ENCODE peak calls at places on chromosomes 16 and 17, in five cellular contexts. O, K, L, C and P are unnamed samples.

GRCh38 chr17:73196500-73196899 is 3.6 kb downstream of the COG1 start:
- DNase-seq in O (peak), K (no peak), L (no peak), C (peak), P (peak)

GRCh38 chr16:74596586-74596985 is 10.3 kb downstream of the GLG1 start:
- DNase-seq in O (no peak), K (no peak), L (no peak), C (no peak), P (no peak)

GRCh38 chr17:3040882-3041281 is 22.5 kb downstream of the OR1D5 start:
- DNase-seq in O (no peak), K (no peak), L (no peak), C (no peak), P (no peak)

GRCh38 chr17:77873518-77874302 is 84.8 kb upstream of the TNRC6C start:
- DNase-seq in O (no peak), K (no peak), L (no peak), C (no peak), P (no peak)

GRCh38 chr16:12899529-12900168 is 1.7 kb upstream of the SHISA9 start:
- DNase-seq in O (no peak), K (no peak), L (no peak), C (no peak), P (no peak)

GRCh38 chr17:74119960-74120359 is 83.5 kb upstream of the RPL38 start:
- DNase-seq in O (no peak), K (no peak), L (no peak), C (no peak), P (no peak)

GRCh38 chr17:58278661-58279015 is 2.1 kb downstream of the MPO start:
- DNase-seq in O (no peak), K (no peak), L (no peak), C (peak), P (no peak)

GRCh38 chr17:56594528-56595418 is 1.3 kb downstream of the NOG start:
- DNase-seq in O (no peak), K (no peak), L (no peak), C (peak), P (peak)

GRCh38 chr17:40091691-40092397 is 8.5 kb downstream of the NR1D1 start:
- DNase-seq in O (no peak), K (no peak), L (no peak), C (no peak), P (no peak)

GRCh38 chr17:17448723-17449122 is 28.1 kb upstream of the MED9 start:
- DNase-seq in O (no peak), K (no peak), L (no peak), C (no peak), P (no peak)

GRCh38 chr17:74832421-74832820 is 27.3 kb downstream of the GRIN2C start:
- DNase-seq in O (no peak), K (peak), L (peak), C (no peak), P (no peak)

GRCh38 chr17:83099570-83100181 is 20.3 kb downstream of the METRNL start:
- DNase-seq in O (peak), K (no peak), L (no peak), C (peak), P (peak)

GRCh38 chr16:27431773-27432599 is 30.0 kb downstream of the IL21R start:
- DNase-seq in O (peak), K (no peak), L (no peak), C (no peak), P (no peak)

GRCh38 chr17:57685499-57686132 is 59.5 kb downstream of the CCDC182 start:
- DNase-seq in O (no peak), K (no peak), L (no peak), C (no peak), P (no peak)

GRCh38 chr17:81391268-81391963 is 3.8 kb upstream of the BAHCC1 start:
- DNase-seq in O (no peak), K (no peak), L (no peak), C (no peak), P (no peak)

GRCh38 chr16:25038239-25038954 is 23.2 kb upstream of the ARHGAP17 start:
- DNase-seq in O (no peak), K (no peak), L (no peak), C (no peak), P (no peak)

GRCh38 chr16:84785843-84786538 is 33.8 kb upstream of the CRISPLD2 start:
- DNase-seq in O (peak), K (no peak), L (no peak), C (peak), P (peak)

GRCh38 chr16:10067406-10067805 is 114.8 kb downstream of the GRIN2A start:
- DNase-seq in O (no peak), K (no peak), L (no peak), C (no peak), P (no peak)

GRCh38 chr17:65088621-65089385 is 32.3 kb upstream of the GNA13 start:
- DNase-seq in O (no peak), K (no peak), L (no peak), C (no peak), P (no peak)

GRCh38 chr17:20922128-20922670 is 120.6 kb downstream of the USP22 start:
- DNase-seq in O (peak), K (no peak), L (no peak), C (no peak), P (peak)

GRCh38 chr16:1548234-1548633 is 14.8 kb downstream of the TMEM204 start:
- DNase-seq in O (peak), K (no peak), L (no peak), C (peak), P (no peak)

GRCh38 chr17:22203208-22203715 is 510.9 kb downstream of the KCNJ18 start:
- DNase-seq in O (no peak), K (no peak), L (no peak), C (no peak), P (no peak)

GRCh38 chr17:61328351-61328750 is 71.3 kb upstream of the TBX2 start:
- DNase-seq in O (no peak), K (no peak), L (no peak), C (no peak), P (no peak)

GRCh38 chr16:74726736-74727135 is 26.1 kb upstream of the MLKL start:
- DNase-seq in O (peak), K (peak), L (peak), C (no peak), P (no peak)

GRCh38 chr16:57485091-57485915 is 990 bp downstream of the DOK4 start:
- DNase-seq in O (no peak), K (no peak), L (no peak), C (no peak), P (no peak)

GRCh38 chr16:80023865-80024264 is 423.3 kb upstream of the MAF start:
- DNase-seq in O (peak), K (no peak), L (no peak), C (peak), P (peak)

GRCh38 chr16:20822451-20823128 is 16.3 kb downstream of the REXO5 start:
- DNase-seq in O (no peak), K (no peak), L (no peak), C (no peak), P (no peak)

GRCh38 chr16:30846649-30847402 is 47.1 kb downstream of the BCL7C start:
- DNase-seq in O (no peak), K (no peak), L (no peak), C (no peak), P (no peak)

GRCh38 chr17:50908860-50909764 is 43.0 kb upstream of the TOB1 start:
- DNase-seq in O (peak), K (peak), L (no peak), C (peak), P (peak)

GRCh38 chr16:11706180-11706742 is 36.4 kb downstream of the TXNDC11 start:
- DNase-seq in O (peak), K (peak), L (no peak), C (no peak), P (peak)

GRCh38 chr16:67927131-67927941 is 4.3 kb downstream of the CTRL start:
- DNase-seq in O (no peak), K (no peak), L (no peak), C (no peak), P (no peak)

GRCh38 chr17:51298508-51299371 is 38.4 kb downstream of the UTP18 start:
- DNase-seq in O (peak), K (peak), L (no peak), C (peak), P (peak)

GRCh38 chr17:74417178-74418045 is 14.5 kb upstream of the GPRC5C start:
- DNase-seq in O (peak), K (peak), L (peak), C (no peak), P (peak)

GRCh38 chr17:42290577-42290976 is 2.3 kb downstream of the STAT5A start:
- DNase-seq in O (no peak), K (no peak), L (no peak), C (peak), P (no peak)

GRCh38 chr17:65071861-65072260 is 15.3 kb upstream of the GNA13 start:
- DNase-seq in O (no peak), K (no peak), L (no peak), C (no peak), P (no peak)

GRCh38 chr17:49434821-49435581 is 20.3 kb upstream of the PHB1 start:
- DNase-seq in O (peak), K (peak), L (peak), C (peak), P (peak)

GRCh38 chr17:47212458-47212857 is 3.3 kb downstream of the MYL4 start:
- DNase-seq in O (no peak), K (no peak), L (no peak), C (no peak), P (no peak)

GRCh38 chr17:12729086-12729485 is 60.2 kb upstream of the ARHGAP44 start:
- DNase-seq in O (no peak), K (no peak), L (no peak), C (no peak), P (no peak)

GRCh38 chr16:55370762-55371482 is 46.9 kb downstream of the IRX6 start:
- DNase-seq in O (peak), K (no peak), L (no peak), C (peak), P (peak)